ENCODE peak calls at places on chromosomes 6 and 20, in nine cellular contexts. X, V, W, E, S, R, M, A and I are unnamed samples.

GRCh38 chr20:11235058-11235457 is 561.3 kb upstream of the JAG1 start:
- DNase-seq in X (peak; percentile 79), V (no peak), W (peak; percentile 73), E (peak; percentile 52), S (peak; percentile 85), R (peak; percentile 79), M (no peak), A (no peak), I (peak; percentile 34)

GRCh38 chr6:901696-902455 is 208.9 kb upstream of the EXOC2 start:
- DNase-seq in X (no peak), V (peak; percentile 43), W (no peak), E (no peak), S (no peak), R (no peak), M (no peak), A (no peak), I (no peak)

GRCh38 chr6:157732416-157733161 is 90.5 kb upstream of the SNX9 start:
- DNase-seq in X (no peak), V (peak; percentile 15), W (no peak), E (no peak), S (no peak), R (no peak), M (no peak), A (no peak), I (no peak)

GRCh38 chr6:56145616-56146015 is 101.8 kb downstream of the COL21A1 start:
- DNase-seq in X (peak; percentile 22), V (no peak), W (no peak), E (peak; percentile 49), S (no peak), R (no peak), M (no peak), A (no peak), I (no peak)

GRCh38 chr6:46645265-46645664 is 7.4 kb downstream of the CYP39A1 start:
- DNase-seq in X (no peak), V (no peak), W (no peak), E (no peak), S (no peak), R (no peak), M (no peak), A (no peak), I (no peak)

GRCh38 chr6:12163744-12164507 is 126.2 kb upstream of the EDN1 start:
- DNase-seq in X (no peak), V (no peak), W (no peak), E (no peak), S (no peak), R (no peak), M (no peak), A (no peak), I (no peak)

GRCh38 chr6:149079911-149080501 is 237.5 kb upstream of the TAB2 start:
- DNase-seq in X (peak; percentile 65), V (no peak), W (peak; percentile 34), E (peak; percentile 88), S (peak; percentile 37), R (peak; percentile 73), M (peak; percentile 19), A (no peak), I (peak; percentile 65)

GRCh38 chr20:45044084-45044573 is 56.8 kb downstream of the KCNS1 start:
- DNase-seq in X (peak; percentile 84), V (no peak), W (peak; percentile 89), E (peak; percentile 90), S (peak; percentile 80), R (peak; percentile 86), M (no peak), A (peak; percentile 81), I (peak; percentile 86)

GRCh38 chr6:107019047-107019446 is 9.0 kb upstream of the MTRES1 start:
- DNase-seq in X (no peak), V (no peak), W (no peak), E (no peak), S (no peak), R (no peak), M (no peak), A (no peak), I (no peak)

GRCh38 chr6:83138758-83139157 is 54.3 kb downstream of the PGM3 start:
- DNase-seq in X (no peak), V (no peak), W (no peak), E (no peak), S (no peak), R (no peak), M (no peak), A (no peak), I (peak; percentile 71)

GRCh38 chr6:38337819-38338465 is 301.8 kb downstream of the BTBD9 start:
- DNase-seq in X (peak; percentile 75), V (no peak), W (peak; percentile 77), E (peak; percentile 88), S (no peak), R (peak; percentile 88), M (no peak), A (no peak), I (peak; percentile 75)

GRCh38 chr6:47852727-47853126 is 70.9 kb downstream of the OPN5 start:
- DNase-seq in X (no peak), V (no peak), W (no peak), E (no peak), S (no peak), R (no peak), M (no peak), A (no peak), I (peak; percentile 85)

GRCh38 chr20:58481541-58482021 is 33.6 kb downstream of the APCDD1L start:
- DNase-seq in X (peak; percentile 28), V (peak; percentile 77), W (peak; percentile 57), E (peak; percentile 32), S (no peak), R (no peak), M (no peak), A (peak; percentile 88), I (peak; percentile 46)

GRCh38 chr6:54730767-54731665 is 115.6 kb upstream of the FAM83B start:
- DNase-seq in X (no peak), V (no peak), W (no peak), E (no peak), S (no peak), R (no peak), M (no peak), A (no peak), I (no peak)

GRCh38 chr6:108074057-108074358 is 533 bp downstream of the OSTM1 start:
- DNase-seq in X (no peak), V (no peak), W (no peak), E (no peak), S (no peak), R (peak; percentile 31), M (no peak), A (no peak), I (peak; percentile 51)

DNA sequence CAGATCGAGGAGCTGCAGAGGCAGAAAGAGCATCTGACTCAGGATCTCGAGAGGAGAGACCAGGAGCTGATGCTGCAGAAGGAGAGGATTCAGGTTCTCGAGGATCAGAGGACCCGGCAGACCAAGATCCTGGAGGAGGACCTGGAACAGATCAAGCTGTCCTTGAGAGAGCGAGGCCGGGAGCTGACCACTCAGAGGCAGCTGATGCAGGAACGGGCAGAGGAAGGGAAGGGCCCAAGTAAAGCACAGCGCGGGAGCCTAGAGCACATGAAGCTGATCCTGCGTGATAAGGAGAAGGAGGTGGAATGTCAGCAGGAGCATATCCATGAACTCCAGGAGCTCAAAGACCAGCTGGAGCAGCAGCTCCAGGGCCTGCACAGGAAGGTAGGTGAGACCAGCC is 26.2 kb downstream of the C20orf173 start:
- DNase-seq in X (no peak), V (no peak), W (no peak), E (no peak), S (no peak), R (no peak), M (no peak), A (no peak), I (no peak)
- TF ChIP-seq CTCF in X (no peak), V (no peak), W (no peak), E (no peak), S (no peak), R (no peak), M (no peak), A (no peak), I (no peak)

DNA sequence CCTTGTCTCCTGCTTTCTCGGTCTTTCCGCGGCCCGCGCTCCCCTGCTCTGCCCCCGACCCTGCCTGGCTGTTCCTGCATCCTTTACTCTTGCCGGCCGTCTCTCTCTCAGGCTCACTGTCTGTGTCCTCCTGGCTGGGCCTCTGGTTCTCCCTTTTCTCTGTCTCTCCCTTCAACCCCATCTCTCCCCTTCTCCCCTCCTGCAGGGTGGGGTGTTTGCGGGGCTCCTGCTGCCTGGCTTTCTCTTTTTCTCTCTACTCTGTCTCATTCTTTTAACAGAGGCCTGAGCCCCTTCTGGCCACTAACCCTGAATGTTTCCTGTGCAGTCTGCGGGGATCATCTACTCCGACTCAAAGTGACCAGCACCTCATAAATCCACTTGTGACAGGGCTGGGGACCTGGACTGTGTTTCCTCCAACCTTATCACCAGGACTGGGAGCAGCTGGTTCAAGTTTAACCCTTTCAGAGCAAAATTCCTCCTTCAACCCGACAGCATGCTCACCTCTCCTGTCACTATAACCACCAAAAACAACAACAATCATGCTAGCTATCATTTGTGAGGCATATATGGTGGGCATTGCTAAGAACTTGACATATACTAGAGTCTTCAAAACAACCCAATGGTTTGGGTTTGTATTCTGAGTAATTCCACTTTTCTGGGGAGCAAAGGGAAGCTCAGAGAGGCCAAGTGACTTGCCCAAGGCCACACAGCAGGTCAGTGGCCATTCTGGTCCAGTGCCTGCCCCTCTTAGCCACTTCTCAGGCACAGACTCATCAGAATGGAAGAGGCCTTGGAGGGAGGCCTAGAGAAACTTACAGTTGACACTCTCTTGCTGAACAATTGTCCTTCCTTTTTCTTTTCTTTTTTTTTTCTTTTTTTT is 811 bp upstream of the RSPO4 start:
- DNase-seq in X (no peak), V (peak; percentile 66), W (no peak), E (no peak), S (no peak), R (no peak), M (no peak), A (no peak), I (no peak)
- H3K4me3 ChIP-seq in X (no peak overlapping the region), V (no peak overlapping the region), W (no peak overlapping the region), E (no peak overlapping the region), S (no peak overlapping the region), R (no peak overlapping the region), M (no peak overlapping the region), A (peak overlapping the region; percentile 51), I (no peak overlapping the region)

GRCh38 chr6:8530775-8531435 is 95.6 kb upstream of the SLC35B3 start:
- DNase-seq in X (no peak), V (no peak), W (peak; percentile 4), E (peak; percentile 0), S (no peak), R (no peak), M (no peak), A (peak; percentile 28), I (no peak)
- TF ChIP-seq CTCF in X (no peak), V (no peak), W (no peak), E (no peak), S (no peak), R (no peak), M (no peak), A (peak; percentile 30), I (no peak)

DNA sequence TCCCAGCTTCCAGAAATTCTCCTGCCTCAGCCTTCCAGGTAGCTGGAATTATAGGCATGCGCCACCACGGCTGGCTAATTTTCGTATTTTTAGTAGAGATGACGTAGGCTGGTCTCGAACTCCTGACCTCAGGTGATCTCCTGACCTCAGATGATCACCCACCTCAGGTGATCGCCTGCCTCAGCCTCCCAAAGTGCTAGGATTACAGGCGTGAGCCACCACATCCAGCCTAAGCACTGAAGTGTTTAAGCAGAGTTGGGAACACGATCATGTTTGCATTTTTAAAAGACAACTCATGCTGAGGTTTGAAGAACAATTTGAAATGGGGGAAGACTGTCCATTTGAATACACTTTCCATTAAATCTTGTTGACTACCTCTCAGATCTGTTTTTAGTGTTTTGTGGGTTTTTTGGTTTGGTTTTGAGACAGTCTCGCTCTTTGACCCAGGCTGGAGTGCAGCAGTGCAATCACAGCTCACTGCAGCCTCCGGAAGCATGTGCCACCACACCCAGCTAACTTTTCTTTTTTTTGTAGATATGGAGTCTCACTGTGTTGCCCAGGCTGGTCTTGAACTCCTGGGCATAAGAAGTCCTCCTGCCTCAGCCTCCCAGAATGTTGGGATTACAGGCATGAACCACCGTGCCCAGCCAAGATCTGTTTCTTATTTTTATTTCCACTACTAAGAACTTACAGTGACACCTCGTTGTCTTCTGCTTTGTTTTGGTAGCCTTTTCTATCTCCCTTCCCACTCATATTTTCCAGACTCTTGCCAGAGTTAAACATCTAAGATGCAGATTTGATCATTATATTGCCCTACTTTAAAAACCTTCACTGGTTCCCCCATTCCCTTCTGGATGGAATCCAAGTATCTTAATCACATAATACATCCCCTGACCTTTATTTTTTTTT is 5.5 kb downstream of the CASP8AP2 start:
- DNase-seq in X (no peak), V (no peak), W (no peak), E (no peak), S (no peak), R (peak; percentile 41), M (no peak), A (no peak), I (no peak)
- H3K4me3 ChIP-seq in X (no peak overlapping the region), V (no peak overlapping the region), W (no peak overlapping the region), E (no peak overlapping the region), S (no peak overlapping the region), R (no peak overlapping the region), M (no peak overlapping the region), A (no peak overlapping the region), I (no peak overlapping the region)